ENCODE peak calls at places on chromosome 11, in seven cellular contexts. J is GM23248, M is GM23338, Z is hepatocyte, I is neural progenitor cell, X is MM.1S, F is HCT116. P is an unnamed sample.

GRCh38 chr11:47980093-47980906 is at the start of gene PTPRJ:
- DNase-seq in I (peak; percentile 91), Z (peak; percentile 86), X (peak; percentile 45), J (peak; percentile 71), M (peak; percentile 78), F (no peak), P (peak; percentile 49)

GRCh38 chr11:110486176-110486575 is 56.4 kb downstream of the FDX1 start:
- DNase-seq in M (no peak), Z (no peak), I (no peak), J (no peak), F (no peak), X (no peak), P (no peak)

GRCh38 chr11:70519117-70519516 is 120.8 kb downstream of the CTTN start:
- DNase-seq in X (no peak), I (no peak), M (no peak), F (peak; percentile 27), Z (no peak), J (peak; percentile 27), P (peak; percentile 25)

GRCh38 chr11:68328374-68329091 is 16.1 kb downstream of the LRP5 start:
- DNase-seq in J (no peak), F (no peak), I (peak; percentile 88), X (no peak), Z (peak; percentile 68), M (peak; percentile 75), P (no peak)

GRCh38 chr11:69312418-69313399 is 18.8 kb downstream of the MYEOV start:
- DNase-seq in Z (no peak), F (no peak), I (no peak), X (no peak), M (no peak), J (no peak), P (no peak)

GRCh38 chr11:105793092-105793491 is 183.2 kb downstream of the GRIA4 start:
- DNase-seq in M (no peak), Z (no peak), I (no peak), J (no peak), X (no peak), F (no peak), P (no peak)

GRCh38 chr11:125995313-125995712 is 49.5 kb downstream of the VSIG10L2 start:
- DNase-seq in I (peak; percentile 12), J (peak; percentile 64), F (no peak), X (no peak), M (no peak), Z (no peak), P (no peak)

GRCh38 chr11:121367434-121367833 is 74.9 kb downstream of the SC5D start:
- DNase-seq in X (peak; percentile 81), F (no peak), Z (no peak), J (peak; percentile 34), I (no peak), M (no peak), P (no peak)

GRCh38 chr11:13964771-13965074 is 2.2 kb downstream of the SPON1 start:
- DNase-seq in F (no peak), X (no peak), J (no peak), M (no peak), Z (no peak), I (no peak), P (no peak)
- TF ChIP-seq EZH2 in F (no peak), X (no peak), J (no peak), M (peak; percentile 52), Z (no peak), I (no peak), P (no peak)

GRCh38 chr11:116459233-116459632 is 313.6 kb downstream of the BUD13 start:
- DNase-seq in F (no peak), Z (no peak), X (no peak), J (no peak), M (no peak), I (no peak), P (no peak)
- H3K27ac ChIP-seq in F (no peak overlapping the region), Z (peak overlapping the region; percentile 29), X (no peak overlapping the region), J (no peak overlapping the region), M (no peak overlapping the region), I (no peak overlapping the region), P (no peak overlapping the region)

GRCh38 chr11:30876228-30876627 is 290.1 kb upstream of the MPPED2 start:
- DNase-seq in M (no peak), F (no peak), J (no peak), X (no peak), I (no peak), Z (no peak), P (no peak)
- TF ChIP-seq EZH2phosphoT487 in M (no peak), F (no peak), J (no peak), X (no peak), I (no peak), Z (no peak), P (no peak)

GRCh38 chr11:64712430-64713030 is 10.5 kb downstream of the NRXN2 start:
- DNase-seq in I (no peak), X (no peak), M (no peak), Z (no peak), F (no peak), J (no peak), P (no peak)

GRCh38 chr11:64711944-64712306 is 11.1 kb downstream of the NRXN2 start:
- DNase-seq in M (peak; percentile 46), J (no peak), I (no peak), X (no peak), Z (no peak), F (no peak), P (no peak)

GRCh38 chr11:64714664-64715063 is 8.3 kb downstream of the NRXN2 start:
- DNase-seq in I (no peak), M (no peak), F (no peak), J (no peak), X (no peak), Z (no peak), P (no peak)

GRCh38 chr11:64713781-64714363 is 9.1 kb downstream of the NRXN2 start:
- DNase-seq in J (no peak), X (no peak), I (peak; percentile 69), Z (no peak), M (peak; percentile 82), F (no peak), P (no peak)

GRCh38 chr11:64713031-64713780 is 9.8 kb downstream of the NRXN2 start:
- DNase-seq in Z (peak; percentile 83), X (peak; percentile 21), J (peak; percentile 56), M (peak; percentile 55), F (no peak), I (peak; percentile 82), P (no peak)
- TF ChIP-seq EZH2 in Z (peak; percentile 82), X (no peak), J (no peak), M (peak; percentile 64), F (no peak), I (peak; percentile 95), P (no peak)

GRCh38 chr11:117691206-117691490 is 105.9 kb downstream of the DSCAML1 start:
- DNase-seq in J (no peak), M (no peak), Z (no peak), F (no peak), X (no peak), I (no peak), P (peak; percentile 6)
- H3K27ac ChIP-seq in J (no peak overlapping the region), M (no peak overlapping the region), Z (no peak overlapping the region), F (no peak overlapping the region), X (no peak overlapping the region), I (no peak overlapping the region), P (no peak overlapping the region)

GRCh38 chr11:17603056-17603825 is 56.2 kb downstream of the OTOG start:
- DNase-seq in X (no peak), I (no peak), J (no peak), M (no peak), F (no peak), Z (no peak), P (no peak)

GRCh38 chr11:17602105-17603001 is 55.3 kb downstream of the OTOG start:
- DNase-seq in J (no peak), I (no peak), X (no peak), F (no peak), Z (no peak), M (no peak), P (no peak)

GRCh38 chr11:17600316-17601205 is 53.5 kb downstream of the OTOG start:
- DNase-seq in X (no peak), I (peak; percentile 16), M (peak; percentile 21), F (no peak), Z (no peak), J (no peak), P (no peak)

GRCh38 chr11:17599460-17599925 is 52.4 kb downstream of the OTOG start:
- DNase-seq in I (no peak), X (no peak), F (no peak), Z (peak; percentile 3), M (no peak), J (no peak), P (no peak)

GRCh38 chr11:17601206-17602075 is 54.4 kb downstream of the OTOG start:
- DNase-seq in F (no peak), M (peak; percentile 38), X (no peak), I (peak; percentile 46), Z (no peak), J (no peak), P (no peak)
- TF ChIP-seq EZH2phosphoT487 in F (no peak), M (no peak), X (no peak), I (no peak), Z (no peak), J (no peak), P (no peak)

DNA sequence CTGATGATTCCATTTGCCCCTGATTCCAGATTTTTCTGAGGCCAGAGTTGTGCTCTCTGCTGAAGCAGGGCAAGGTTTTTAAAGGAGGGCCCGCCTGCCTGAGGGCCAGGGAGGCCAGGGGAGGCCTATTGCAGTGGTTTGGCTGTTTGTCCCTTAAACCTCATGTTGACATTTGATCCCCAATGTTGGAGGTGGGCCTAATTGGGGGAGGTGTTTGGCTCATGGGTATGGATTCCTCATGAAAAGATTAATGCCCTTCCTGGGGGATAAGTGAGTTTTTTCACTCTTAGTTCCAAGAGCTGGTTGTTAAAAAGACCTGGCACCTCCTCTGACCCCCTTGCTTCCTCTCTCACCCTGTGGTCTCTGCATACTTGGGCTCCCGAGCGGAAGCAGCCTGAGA is 9.2 kb downstream of the GAL3ST3 start:
- DNase-seq in Z (no peak), M (no peak), X (no peak), F (no peak), J (no peak), I (no peak), P (no peak)
- TF ChIP-seq EZH2 in Z (no peak), M (no peak), X (no peak), F (no peak), J (no peak), I (no peak), P (no peak)

GRCh38 chr11:78192223-78192719 is 3.6 kb downstream of the USP35 start:
- DNase-seq in X (no peak), Z (no peak), J (peak; percentile 23), M (no peak), F (no peak), I (no peak), P (no peak)
- H3K27ac ChIP-seq in X (no peak overlapping the region), Z (no peak overlapping the region), J (peak overlapping the region; percentile 41), M (no peak overlapping the region), F (no peak overlapping the region), I (no peak overlapping the region), P (no peak overlapping the region)

DNA sequence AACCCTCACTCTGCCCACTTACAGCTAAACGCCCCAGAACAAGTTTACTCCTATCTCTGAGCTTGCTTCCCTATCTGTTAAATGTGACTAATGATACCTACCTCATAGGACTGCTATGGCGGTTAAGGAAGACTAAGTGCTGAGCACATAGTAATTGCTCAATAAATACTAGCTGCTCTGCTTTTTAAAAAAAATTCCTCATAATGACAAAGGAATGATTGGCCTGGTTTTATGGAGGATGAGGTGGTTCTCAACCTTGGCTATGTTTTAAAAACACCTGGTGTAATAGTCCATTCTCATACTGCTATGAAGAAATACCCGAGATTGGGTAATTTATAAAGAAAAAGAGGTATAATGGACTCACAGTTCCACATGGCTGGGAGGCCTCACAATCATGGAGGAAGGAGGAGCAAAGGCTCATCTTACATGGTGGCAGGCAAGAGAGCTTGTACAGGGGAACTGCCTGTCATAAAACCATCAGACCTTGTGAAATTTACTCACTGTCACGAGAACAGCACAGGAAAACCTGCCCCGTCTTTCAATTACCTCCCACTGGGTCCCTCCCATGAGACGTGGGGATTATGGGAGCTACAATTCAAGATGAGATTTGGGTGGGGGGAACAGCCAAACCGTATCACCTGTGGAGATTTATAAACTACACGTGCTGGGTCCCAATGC is 127.2 kb upstream of the SYT13 start:
- DNase-seq in J (peak; percentile 12), X (no peak), I (no peak), M (no peak), Z (no peak), F (no peak), P (no peak)
- TF ChIP-seq EZH2phosphoT487 in J (no peak), X (no peak), I (no peak), M (no peak), Z (no peak), F (no peak), P (no peak)